ENCODE peak calls at places on chromosomes 12 and 14, in eight cellular contexts. T is heart right ventricle, N is A549, X is MM.1S, A is RWPE1, U is colonic mucosa, I is heart left ventricle, Q is brain microvascular endothelial cell. S is an unnamed sample.

GRCh38 chr12:71954861-71955260 is 16.2 kb downstream of the TPH2 start:
- DNase-seq in U (no peak), I (no peak), T (no peak), Q (no peak), X (no peak), N (no peak), A (no peak), S (no peak)

GRCh38 chr12:80513211-80513610 is 69.2 kb downstream of the PTPRQ start:
- DNase-seq in T (no peak), A (no peak), I (no peak), U (no peak), Q (no peak), N (no peak), X (no peak), S (peak; percentile 49)

GRCh38 chr12:113424915-113425823 is 3.0 kb downstream of the SDSL start:
- DNase-seq in Q (peak; percentile 71), U (peak; percentile 64), T (peak; percentile 52), X (peak; percentile 12), I (peak; percentile 41), N (peak; percentile 76), A (peak; percentile 37), S (peak; percentile 96)

GRCh38 chr14:69945905-69946304 is 66.7 kb downstream of the SMOC1 start:
- DNase-seq in X (no peak), Q (no peak), A (no peak), U (peak; percentile 49), N (no peak), T (no peak), I (no peak), S (no peak)

GRCh38 chr12:57087689-57088441 is 1.0 kb upstream of the NAB2 start:
- DNase-seq in U (peak; percentile 83), X (peak; percentile 80), T (peak; percentile 86), N (peak; percentile 94), I (peak; percentile 89), A (peak; percentile 84), Q (peak; percentile 93), S (peak; percentile 97)

GRCh38 chr14:95130545-95130944 is 26.8 kb downstream of the DICER1 start:
- DNase-seq in Q (no peak), N (no peak), X (no peak), T (no peak), A (no peak), I (no peak), U (no peak), S (no peak)

GRCh38 chr14:67582061-67582460 is 18.0 kb downstream of the PIGH start:
- DNase-seq in N (no peak), T (no peak), U (no peak), X (no peak), I (no peak), Q (no peak), A (no peak), S (peak; percentile 42)

GRCh38 chr14:67457782-67458181 is 30.7 kb downstream of the TMEM229B start:
- DNase-seq in N (no peak), T (peak; percentile 43), I (peak; percentile 19), A (no peak), Q (no peak), U (no peak), X (no peak), S (peak; percentile 90)

GRCh38 chr12:123595729-123596128 is 6.2 kb upstream of the DDX55 start:
- DNase-seq in A (no peak), U (no peak), I (no peak), T (no peak), Q (no peak), X (no peak), N (peak; percentile 58), S (no peak)

GRCh38 chr12:131543040-131543439 is 167.8 kb upstream of the SFSWAP start:
- DNase-seq in Q (no peak), N (no peak), T (no peak), X (no peak), A (no peak), U (no peak), I (no peak), S (no peak)

GRCh38 chr14:68950111-68950510 is 29.0 kb downstream of the ACTN1 start:
- DNase-seq in U (no peak), N (peak; percentile 67), A (no peak), I (no peak), Q (no peak), T (no peak), X (no peak), S (no peak)

GRCh38 chr12:459430-460258 is at the start of gene B4GALNT3:
- DNase-seq in T (peak; percentile 61), N (peak; percentile 32), Q (no peak), U (peak; percentile 67), A (peak; percentile 64), X (peak; percentile 8), I (peak; percentile 50), S (peak; percentile 97)

DNA sequence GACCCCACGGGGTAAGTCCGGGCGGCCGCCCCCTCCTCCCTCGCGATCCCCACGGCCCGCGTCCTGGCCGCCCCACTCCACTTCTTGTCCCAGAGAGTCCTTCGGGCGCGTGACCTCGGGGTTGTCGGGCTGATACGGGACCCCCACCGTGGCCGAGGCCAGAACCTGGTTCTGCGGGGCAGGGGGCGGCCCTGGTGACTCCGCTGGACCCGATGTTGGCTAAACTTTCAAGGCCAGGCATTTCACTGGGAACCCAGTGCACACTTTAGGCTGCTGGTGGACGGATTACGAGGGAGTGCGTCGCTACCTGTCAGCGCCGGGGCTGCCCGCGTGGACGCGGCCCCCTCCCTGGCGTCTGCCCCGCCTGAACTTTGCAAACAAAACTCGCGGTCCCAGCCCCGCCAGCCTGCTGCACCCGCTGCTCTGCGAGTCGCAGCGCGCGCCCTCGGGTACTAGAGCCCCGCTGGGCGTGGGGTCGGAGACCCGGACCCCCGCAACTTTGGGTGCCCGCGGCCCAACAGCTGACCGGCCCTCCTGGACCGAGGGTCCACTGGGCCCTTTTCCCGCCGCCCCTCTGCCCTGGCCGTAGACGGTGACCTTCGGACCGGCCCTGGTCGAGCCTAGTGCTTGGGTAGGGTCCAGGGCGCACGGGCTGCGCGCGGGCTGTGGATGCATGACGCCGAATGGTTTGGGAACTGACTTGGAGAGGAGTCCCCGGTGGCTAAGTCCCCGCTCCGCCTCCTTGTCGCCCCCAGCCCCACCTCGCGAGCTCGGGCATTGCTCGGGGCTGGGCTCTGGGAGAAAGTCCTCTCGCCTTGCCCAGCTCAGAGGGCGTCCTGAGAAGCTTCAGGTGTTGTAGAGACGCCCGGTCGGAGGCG is 624 bp downstream of the RIN3 start:
- DNase-seq in I (no peak), A (peak; percentile 33), X (no peak), T (no peak), U (peak; percentile 67), N (peak; percentile 24), Q (no peak), S (peak; percentile 75)
- H3K27ac ChIP-seq in I (peak overlapping the region; percentile 82), A (no peak overlapping the region), X (no peak overlapping the region), T (peak overlapping the region; percentile 96), U (peak overlapping the region; percentile 82), N (peak overlapping the region; percentile 99), Q (peak overlapping the region; percentile 62), S (no peak overlapping the region)

GRCh38 chr14:36646664-36647416 is 14.8 kb upstream of the PAX9 start:
- DNase-seq in X (no peak), I (no peak), A (no peak), U (no peak), T (no peak), Q (no peak), N (no peak), S (peak; percentile 83)
- TF ChIP-seq CTCF in X (no peak), I (no peak), A (no peak), U (no peak), T (no peak), Q (no peak), N (no peak), S (peak; percentile 67)

GRCh38 chr12:48810817-48811453 is 7.4 kb upstream of the CACNB3 start:
- DNase-seq in A (no peak), X (no peak), N (peak; percentile 69), U (no peak), I (no peak), T (no peak), Q (peak; percentile 89), S (peak; percentile 53)

GRCh38 chr12:48812389-48812788 is 5.9 kb upstream of the CACNB3 start:
- DNase-seq in X (no peak), N (no peak), U (no peak), T (no peak), Q (no peak), I (no peak), A (no peak), S (peak; percentile 50)

GRCh38 chr12:48813464-48814312 is 4.6 kb upstream of the CACNB3 start:
- DNase-seq in I (no peak), A (no peak), X (no peak), T (no peak), U (no peak), Q (no peak), N (no peak), S (peak; percentile 88)

GRCh38 chr12:48814313-48815280 is 3.7 kb upstream of the CACNB3 start:
- DNase-seq in Q (peak; percentile 64), A (peak; percentile 82), N (peak; percentile 82), T (peak; percentile 89), X (peak; percentile 87), U (peak; percentile 92), I (peak; percentile 80), S (peak; percentile 96)

DNA sequence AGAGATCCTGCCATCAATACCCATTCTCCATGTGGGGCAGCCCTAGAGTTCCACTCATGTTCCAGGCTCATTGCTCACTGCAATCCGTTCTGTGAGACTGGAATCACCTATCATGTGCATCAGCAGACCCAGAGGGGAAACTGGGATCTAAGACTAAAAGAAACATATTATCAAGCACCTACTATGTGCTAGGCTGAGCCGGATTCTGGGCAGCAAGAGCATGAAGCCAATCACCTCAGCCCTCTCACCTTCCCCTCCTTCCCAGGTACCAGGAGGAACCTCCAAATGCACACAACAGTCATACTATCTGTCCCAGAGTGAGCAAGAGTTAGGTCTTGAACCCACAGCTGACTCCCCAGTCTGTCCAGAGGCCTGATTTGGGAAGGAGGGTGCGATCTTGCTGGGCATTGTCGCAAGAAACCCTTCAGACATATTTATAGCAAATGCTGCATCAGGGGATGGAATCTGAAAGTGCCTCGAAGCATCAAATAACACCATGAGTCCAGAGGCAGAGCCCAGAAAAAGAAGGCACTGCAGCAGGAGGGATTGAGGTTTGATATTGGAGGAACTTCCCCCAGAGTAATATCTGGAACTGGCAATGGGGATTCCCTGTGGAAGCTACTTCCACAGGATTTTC is 6.7 kb upstream of the CACNB3 start:
- DNase-seq in N (no peak), A (no peak), U (no peak), Q (no peak), X (no peak), I (no peak), T (no peak), S (no peak)
- H3K27ac ChIP-seq in N (peak overlapping the region; percentile 78), A (no peak overlapping the region), U (peak overlapping the region; percentile 54), Q (peak overlapping the region; percentile 74), X (no peak overlapping the region), I (no peak overlapping the region), T (no peak overlapping the region), S (no peak overlapping the region)

GRCh38 chr12:62629971-62630739 is 163.5 kb downstream of the MON2 start:
- DNase-seq in N (no peak), A (no peak), U (no peak), X (no peak), Q (no peak), I (no peak), T (no peak), S (peak; percentile 66)

GRCh38 chr12:62635630-62636029 is 169.0 kb downstream of the MON2 start:
- DNase-seq in A (no peak), U (no peak), N (no peak), X (no peak), T (no peak), Q (no peak), I (no peak), S (no peak)

GRCh38 chr12:62629413-62629812 is 162.8 kb downstream of the MON2 start:
- DNase-seq in T (no peak), X (no peak), Q (no peak), A (no peak), I (no peak), U (no peak), N (no peak), S (peak; percentile 90)

GRCh38 chr12:62632521-62632920 is 165.9 kb downstream of the MON2 start:
- DNase-seq in A (peak; percentile 34), N (no peak), I (peak; percentile 41), T (peak; percentile 75), U (peak; percentile 38), X (no peak), Q (no peak), S (peak; percentile 88)

GRCh38 chr12:62631531-62632520 is 165.2 kb downstream of the MON2 start:
- DNase-seq in U (peak; percentile 69), Q (peak; percentile 81), I (peak; percentile 69), A (peak; percentile 46), X (no peak), N (peak; percentile 68), T (peak; percentile 66), S (peak; percentile 94)
- TF ChIP-seq CTCF in U (no peak), Q (peak; percentile 73), I (peak; percentile 58), A (peak; percentile 58), X (no peak), N (no peak), T (peak; percentile 29), S (peak; percentile 65)